ENCODE peak calls at places on chromosome 18, in seven cellular contexts. A is caudate nucleus; I is GM04504; S is NCI-H345; O is activated CD4-positive, alpha-beta T cell treated with anti-CD3 and anti-CD28 coated beads, Interleukin-2, amount 50 U/mL, for 24 hours; R is C1 segment of cervical spinal cord; N is choroid plexus epithelial cell. T is an unnamed sample.

GRCh38 chr18:25282282-25282681 is 69.7 kb downstream of the ZNF521 start:
- DNase-seq in A (no peak), I (no peak), S (no peak), O (no peak), R (no peak), N (no peak), T (no peak)

GRCh38 chr18:80096032-80096565 is 13.0 kb upstream of the ADNP2 start:
- DNase-seq in A (no peak), I (no peak), S (no peak), O (no peak), R (no peak), N (no peak), T (no peak)

GRCh38 chr18:66143029-66143428 is 392.2 kb downstream of the CDH7 start:
- DNase-seq in A (no peak), I (no peak), S (no peak), O (no peak), R (no peak), N (no peak), T (no peak)

GRCh38 chr18:54503495-54503894 is 87.5 kb upstream of the DYNAP start:
- DNase-seq in A (no peak), I (no peak), S (no peak), O (no peak), R (no peak), N (no peak), T (no peak)

GRCh38 chr18:14978962-14979535 is 231.1 kb downstream of the ANKRD30B start:
- DNase-seq in A (no peak), I (peak), S (no peak), O (no peak), R (peak), N (peak), T (no peak)

GRCh38 chr18:10475633-10476388 is 21.4 kb downstream of the APCDD1 start:
- DNase-seq in A (peak), I (no peak), S (no peak), O (no peak), R (peak), N (no peak), T (no peak)

GRCh38 chr18:55778731-55779460 is 190.9 kb upstream of the TCF4 start:
- DNase-seq in A (no peak), I (no peak), S (no peak), O (no peak), R (peak), N (no peak), T (no peak)

GRCh38 chr18:44693030-44693784 is 12.5 kb downstream of the SETBP1 start:
- DNase-seq in A (no peak), I (no peak), S (no peak), O (no peak), R (no peak), N (no peak), T (no peak)

GRCh38 chr18:29840101-29840500 is 1202.4 kb downstream of the DSC3 start:
- DNase-seq in A (no peak), I (peak), S (no peak), O (no peak), R (no peak), N (peak), T (no peak)

GRCh38 chr18:38262666-38263065 is 697.1 kb upstream of the CELF4 start:
- DNase-seq in A (no peak), I (no peak), S (no peak), O (no peak), R (no peak), N (no peak), T (no peak)

GRCh38 chr18:80229342-80229741 is 18.0 kb downstream of the PARD6G start:
- DNase-seq in A (no peak), I (no peak), S (no peak), O (no peak), R (no peak), N (no peak), T (no peak)

GRCh38 chr18:48121752-48122151 is 191.3 kb upstream of the SMAD2 start:
- DNase-seq in A (no peak), I (no peak), S (no peak), O (no peak), R (no peak), N (no peak), T (no peak)

GRCh38 chr18:73549236-73549635 is 598.4 kb downstream of the FBXO15 start:
- DNase-seq in A (no peak), I (no peak), S (no peak), O (no peak), R (no peak), N (peak), T (no peak)

GRCh38 chr18:79634186-79634585 is 45.4 kb upstream of the CTDP1 start:
- DNase-seq in A (no peak), I (no peak), S (no peak), O (no peak), R (no peak), N (no peak), T (no peak)

GRCh38 chr18:73147591-73147990 is 279.8 kb upstream of the NETO1 start:
- DNase-seq in A (no peak), I (no peak), S (no peak), O (no peak), R (no peak), N (no peak), T (no peak)

GRCh38 chr18:2994603-2995432 is 18.1 kb downstream of the LPIN2 start:
- DNase-seq in A (no peak), I (no peak), S (no peak), O (no peak), R (no peak), N (no peak), T (no peak)

GRCh38 chr18:910247-910646 is 5.6 kb downstream of the ADCYAP1 start:
- DNase-seq in A (no peak), I (no peak), S (no peak), O (no peak), R (no peak), N (no peak), T (no peak)

GRCh38 chr18:40877096-40877495 is 1077.9 kb upstream of the PIK3C3 start:
- DNase-seq in A (no peak), I (peak), S (no peak), O (no peak), R (no peak), N (peak), T (no peak)

GRCh38 chr18:48493856-48494255 is 45.0 kb upstream of the CTIF start:
- DNase-seq in A (no peak), I (no peak), S (no peak), O (no peak), R (no peak), N (no peak), T (no peak)

GRCh38 chr18:45654677-45655076 is 39.4 kb downstream of the SLC14A2 start:
- DNase-seq in A (no peak), I (no peak), S (no peak), O (no peak), R (no peak), N (no peak), T (no peak)

GRCh38 chr18:48575658-48576453 is 37.0 kb downstream of the CTIF start:
- DNase-seq in A (peak), I (no peak), S (no peak), O (no peak), R (peak), N (peak), T (no peak)